ENCODE peak calls at places on chromosomes 16 and 17, in five cellular contexts. H, F, V, R and X are unnamed samples.

GRCh38 chr17:17599965-17600364 is 8.5 kb upstream of the PEMT start:
- DNase-seq in H (no peak), F (no peak), V (peak), R (no peak), X (no peak)

GRCh38 chr16:47888142-47888541 is 267.7 kb downstream of the ABCC12 start:
- DNase-seq in H (peak), F (no peak), V (no peak), R (no peak), X (peak)

GRCh38 chr17:18319604-18320256 is 4.6 kb downstream of the SMCR8 start:
- DNase-seq in H (peak), F (peak), V (peak), R (no peak), X (peak)

GRCh38 chr17:70608193-70608592 is 438.9 kb downstream of the KCNJ2 start:
- DNase-seq in H (no peak), F (no peak), V (no peak), R (no peak), X (no peak)

GRCh38 chr16:66908762-66909559 is 9.7 kb downstream of the CDH16 start:
- DNase-seq in H (no peak), F (no peak), V (no peak), R (no peak), X (no peak)

GRCh38 chr16:48330133-48330846 is 54.9 kb downstream of the SIAH1 start:
- DNase-seq in H (no peak), F (no peak), V (no peak), R (no peak), X (peak)

GRCh38 chr17:6639651-6640535 is 618 bp downstream of the KIAA0753 start:
- DNase-seq in H (no peak), F (no peak), V (no peak), R (no peak), X (peak)

GRCh38 chr16:53844796-53845195 is 140.8 kb downstream of the FTO start:
- DNase-seq in H (no peak), F (no peak), V (no peak), R (no peak), X (no peak)

GRCh38 chr16:67716097-67716496 is 3.0 kb downstream of the GFOD2 start:
- DNase-seq in H (no peak), F (no peak), V (no peak), R (no peak), X (no peak)

GRCh38 chr17:17118399-17118798 is 76.1 kb downstream of the MPRIP start:
- DNase-seq in H (no peak), F (no peak), V (no peak), R (no peak), X (no peak)

GRCh38 chr17:77364381-77364911 is 223.7 kb downstream of the SEC14L1 start:
- DNase-seq in H (no peak), F (no peak), V (no peak), R (no peak), X (no peak)

GRCh38 chr17:50057521-50057991 is 1.6 kb downstream of the ITGA3 start:
- DNase-seq in H (no peak), F (no peak), V (no peak), R (no peak), X (no peak)

GRCh38 chr17:35079547-35079946 is 16.0 kb upstream of the RFFL start:
- DNase-seq in H (no peak), F (no peak), V (no peak), R (no peak), X (peak)

GRCh38 chr16:27383511-27384243 is 18.3 kb upstream of the IL21R start:
- DNase-seq in H (no peak), F (no peak), V (no peak), R (no peak), X (no peak)

GRCh38 chr17:75769536-75769935 is 4.5 kb upstream of the GALK1 start:
- DNase-seq in H (no peak), F (peak), V (no peak), R (no peak), X (no peak)

GRCh38 chr16:12348733-12349704 is 372.5 kb downstream of the SNX29 start:
- DNase-seq in H (no peak), F (no peak), V (no peak), R (no peak), X (no peak)

GRCh38 chr17:2510559-2510958 is 1.1 kb downstream of the METTL16 start:
- DNase-seq in H (no peak), F (no peak), V (peak), R (no peak), X (no peak)

GRCh38 chr17:33628500-33629336 is 335.6 kb upstream of the ASIC2 start:
- DNase-seq in H (no peak), F (no peak), V (no peak), R (no peak), X (no peak)

GRCh38 chr16:85253127-85253941 is 141.1 kb upstream of the CIBAR2 start:
- DNase-seq in H (peak), F (peak), V (peak), R (no peak), X (peak)

GRCh38 chr17:48236681-48237134 is 129.1 kb downstream of the SNX11 start:
- DNase-seq in H (peak), F (no peak), V (no peak), R (no peak), X (peak)

GRCh38 chr17:13704333-13704732 is 102.6 kb upstream of the HS3ST3A1 start:
- DNase-seq in H (no peak), F (no peak), V (no peak), R (no peak), X (peak)

GRCh38 chr16:29025218-29025617 is 40.4 kb downstream of the LAT start:
- DNase-seq in H (no peak), F (no peak), V (peak), R (no peak), X (no peak)

GRCh38 chr16:29025735-29026134 is 40.9 kb downstream of the LAT start:
- DNase-seq in H (no peak), F (no peak), V (no peak), R (no peak), X (no peak)

GRCh38 chr16:29028457-29029167 is 43.8 kb downstream of the LAT start:
- DNase-seq in H (no peak), F (no peak), V (no peak), R (no peak), X (no peak)

GRCh38 chr16:29029168-29029994 is 44.5 kb downstream of the LAT start:
- DNase-seq in H (peak), F (no peak), V (peak), R (no peak), X (peak)

GRCh38 chr16:29030086-29030840 is 45.4 kb downstream of the LAT start:
- DNase-seq in H (no peak), F (no peak), V (no peak), R (no peak), X (no peak)
- TF ChIP-seq RCOR1 in H (no peak), F (no peak), V (no peak), R (no peak), X (no peak)

DNA sequence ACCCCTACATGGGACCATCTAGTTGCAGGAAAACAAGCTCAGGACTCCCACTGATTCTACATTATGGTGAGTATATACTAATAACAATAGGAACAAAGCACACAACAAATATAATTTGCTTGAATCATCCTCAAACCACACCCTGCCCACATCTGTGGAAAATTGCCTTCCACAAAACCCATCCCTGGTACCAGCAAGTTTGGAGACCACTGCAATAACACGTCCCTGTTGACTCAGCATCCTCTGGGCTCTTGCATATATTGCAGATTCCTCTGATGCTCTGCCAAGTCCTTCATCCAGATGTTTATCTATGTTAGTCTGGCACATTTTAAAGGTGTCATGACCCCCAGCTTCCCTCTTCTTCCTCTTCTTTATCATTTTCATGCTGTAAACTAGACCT is 138.4 kb downstream of the PCTP start:
- DNase-seq in H (no peak), F (no peak), V (no peak), R (no peak), X (no peak)
- TF ChIP-seq RCOR1 in H (no peak), F (no peak), V (no peak), R (no peak), X (no peak)

GRCh38 chr16:62249069-62249468 is 212.8 kb upstream of the CDH8 start:
- DNase-seq in H (no peak), F (no peak), V (no peak), R (no peak), X (no peak)

GRCh38 chr16:62253926-62254325 is 217.7 kb upstream of the CDH8 start:
- DNase-seq in H (no peak), F (no peak), V (no peak), R (no peak), X (no peak)

GRCh38 chr16:62256406-62256805 is 220.2 kb upstream of the CDH8 start:
- DNase-seq in H (no peak), F (peak), V (no peak), R (no peak), X (no peak)

GRCh38 chr16:62254847-62255246 is 218.6 kb upstream of the CDH8 start:
- DNase-seq in H (no peak), F (peak), V (no peak), R (no peak), X (no peak)
- TF ChIP-seq RCOR1 in H (no peak), F (peak), V (no peak), R (no peak), X (no peak)

DNA sequence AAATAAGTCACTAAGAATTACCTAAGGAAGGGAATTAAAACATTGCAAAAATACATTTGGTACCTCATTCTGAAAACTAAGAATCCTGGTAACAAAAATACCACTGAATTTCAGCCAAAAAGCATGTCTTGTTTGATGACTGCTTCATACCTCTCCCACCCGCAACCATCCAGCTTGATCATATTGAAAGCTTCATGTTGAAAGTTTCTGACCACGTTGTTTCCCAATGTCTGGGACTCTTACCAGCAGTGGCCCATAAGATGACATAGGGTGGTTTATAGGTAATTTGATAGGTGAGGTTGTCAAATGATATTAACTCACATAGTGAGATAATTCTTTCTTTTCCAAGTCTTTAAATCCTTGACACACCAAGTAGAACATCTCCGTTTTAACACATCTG is 139.3 kb downstream of the CDH11 start:
- DNase-seq in H (no peak), F (no peak), V (no peak), R (no peak), X (peak)
- TF ChIP-seq RCOR1 in H (no peak), F (no peak), V (no peak), R (no peak), X (no peak)

GRCh38 chr16:80056334-80056733 is 455.8 kb upstream of the MAF start:
- DNase-seq in H (no peak), F (no peak), V (no peak), R (no peak), X (peak)

GRCh38 chr16:80054656-80055055 is 454.1 kb upstream of the MAF start:
- DNase-seq in H (no peak), F (no peak), V (no peak), R (no peak), X (no peak)

GRCh38 chr16:80055831-80056230 is 455.3 kb upstream of the MAF start:
- DNase-seq in H (no peak), F (no peak), V (no peak), R (no peak), X (no peak)

GRCh38 chr16:80060470-80060869 is 459.9 kb upstream of the MAF start:
- DNase-seq in H (no peak), F (no peak), V (no peak), R (no peak), X (no peak)

DNA sequence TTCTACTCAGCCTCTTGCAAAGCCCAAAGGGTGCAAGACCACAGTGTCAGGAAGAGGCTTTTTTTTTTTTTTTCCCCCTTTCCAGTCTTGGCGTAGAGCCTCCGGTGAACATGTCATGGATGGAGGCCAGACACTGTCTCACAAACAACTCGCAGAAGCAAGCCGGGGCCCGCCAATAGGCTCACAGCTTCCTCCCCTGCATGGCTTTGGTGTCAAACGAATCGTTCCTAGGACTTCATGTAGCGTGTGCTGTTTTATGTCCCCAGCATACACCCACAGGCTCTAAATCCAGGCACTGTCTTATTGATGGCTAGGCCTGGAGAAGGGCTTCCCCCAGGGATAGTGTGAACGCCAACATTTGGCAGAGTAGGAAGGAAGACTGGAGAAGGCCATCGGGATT is 457.7 kb upstream of the MAF start:
- DNase-seq in H (no peak), F (no peak), V (no peak), R (no peak), X (no peak)
- TF ChIP-seq RCOR1 in H (no peak), F (no peak), V (no peak), R (no peak), X (no peak)

GRCh38 chr16:23836078-23836403 is 258 bp downstream of the PRKCB start:
- DNase-seq in H (no peak), F (no peak), V (peak), R (no peak), X (no peak)

GRCh38 chr16:23836404-23837291 is 865 bp downstream of the PRKCB start:
- DNase-seq in H (no peak), F (peak), V (peak), R (no peak), X (no peak)

GRCh38 chr16:23833504-23833903 is 2.3 kb upstream of the PRKCB start:
- DNase-seq in H (no peak), F (no peak), V (no peak), R (no peak), X (no peak)

GRCh38 chr16:23833960-23834685 is 1.7 kb upstream of the PRKCB start:
- DNase-seq in H (no peak), F (no peak), V (no peak), R (no peak), X (no peak)

DNA sequence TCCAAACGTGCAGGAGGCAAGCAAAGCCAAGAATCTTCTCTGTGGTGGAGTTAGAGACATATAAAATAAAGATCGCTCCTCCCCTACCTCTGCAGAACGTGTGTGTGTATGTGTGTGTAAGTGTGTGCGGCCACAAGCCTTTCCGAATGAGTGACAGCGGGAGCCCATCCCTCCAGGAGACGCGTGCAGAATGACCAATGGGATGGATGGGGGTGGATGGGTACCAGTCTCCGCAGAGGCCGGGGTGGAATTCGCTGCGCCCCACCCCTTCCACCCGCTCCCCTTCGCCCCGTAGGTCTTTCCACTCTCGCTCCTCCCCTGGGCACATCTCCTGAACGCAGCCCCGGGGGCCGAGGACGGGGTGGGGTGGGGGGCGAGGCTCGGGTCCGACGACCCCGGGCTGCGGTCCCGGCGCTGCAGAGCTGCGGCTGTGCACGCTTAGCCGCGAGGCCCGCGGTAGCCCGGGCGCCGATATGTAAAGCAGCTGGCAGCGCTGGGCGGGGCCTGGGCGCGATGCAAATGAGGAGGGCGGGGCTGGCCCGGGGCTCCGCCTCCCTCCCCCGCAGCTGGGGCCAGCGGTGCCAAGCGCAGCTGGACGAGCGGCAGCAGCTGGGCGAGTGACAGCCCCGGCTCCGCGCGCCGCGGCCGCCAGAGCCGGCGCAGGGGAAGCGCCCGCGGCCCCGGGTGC is at the start of gene PRKCB:
- DNase-seq in H (peak), F (peak), V (peak), R (no peak), X (peak)
- TF ChIP-seq RCOR1 in H (no peak), F (no peak), V (no peak), R (no peak), X (no peak)

GRCh38 chr16:25298165-25298872 is 40.7 kb upstream of the ZKSCAN2 start:
- DNase-seq in H (no peak), F (peak), V (no peak), R (no peak), X (no peak)
- TF ChIP-seq RCOR1 in H (no peak), F (no peak), V (no peak), R (no peak), X (no peak)

GRCh38 chr16:1865902-1866690 is 5.9 kb downstream of the MEIOB start:
- DNase-seq in H (no peak), F (no peak), V (no peak), R (no peak), X (no peak)
- TF ChIP-seq RCOR1 in H (no peak), F (no peak), V (no peak), R (no peak), X (no peak)

DNA sequence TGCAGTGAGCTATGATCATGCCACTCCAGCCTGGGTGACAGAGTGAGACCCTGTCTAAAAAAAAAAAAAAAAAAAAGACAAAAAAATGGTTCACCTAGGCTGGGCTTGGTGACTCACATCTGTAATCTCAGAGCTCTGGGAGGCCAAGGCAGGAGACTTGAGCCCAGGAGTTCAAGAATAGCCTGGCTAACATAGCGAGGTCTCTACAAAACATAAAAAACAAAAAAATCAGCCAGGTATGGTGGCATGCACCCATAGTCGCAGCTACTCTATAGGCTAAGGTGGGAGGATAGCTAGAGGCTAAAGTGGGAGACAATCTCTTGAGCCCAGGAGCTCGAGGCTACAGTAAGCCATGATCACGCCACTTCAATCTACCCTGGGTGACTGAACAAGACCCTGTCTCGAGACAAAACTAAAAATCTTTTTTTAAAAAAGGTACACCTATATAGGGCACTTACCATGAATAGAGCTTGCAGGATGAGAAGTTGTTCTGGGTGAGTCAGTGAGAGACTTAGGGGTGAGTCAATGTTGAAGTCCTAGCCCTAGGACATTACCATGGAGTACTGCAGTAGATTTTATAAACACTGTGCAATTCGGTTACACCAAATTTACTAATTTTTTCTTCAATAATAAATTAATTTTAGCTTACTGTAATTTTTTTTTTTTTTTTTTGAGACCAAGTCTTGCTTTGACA is 19.0 kb downstream of the USP32 start:
- DNase-seq in H (peak), F (no peak), V (no peak), R (no peak), X (peak)
- TF ChIP-seq RCOR1 in H (no peak), F (no peak), V (no peak), R (no peak), X (no peak)